ENCODE peak calls at places on chromosome 11, in eight cellular contexts. J is nucleus accumbens; C is stimulated activated CD8-positive, alpha-beta memory T cell treated with anti-CD3 and anti-CD28 coated beads, Interleukin-7, amount 100 ng/mL, for 24 hours; A is HFF-Myc; I is HS-27A; R is activated CD8-positive, alpha-beta T cell treated with anti-CD3 and anti-CD28 coated beads for 36 hours; G is T-helper 1 cell; H is HEK293T. D is an unnamed sample.

GRCh38 chr11:62152245-62153086 is 28.7 kb downstream of the INCENP start:
- DNase-seq in G (no peak), H (no peak), C (no peak), J (no peak), A (no peak), I (no peak), R (no peak), D (no peak)

GRCh38 chr11:115503083-115503885 is 931 bp downstream of the CADM1 start:
- DNase-seq in R (peak), J (peak), A (no peak), H (peak), G (peak), I (no peak), C (no peak), D (no peak)

GRCh38 chr11:12143461-12144258 is 33.3 kb downstream of the MICAL2 start:
- DNase-seq in C (no peak), R (no peak), A (no peak), G (no peak), H (no peak), I (no peak), J (no peak), D (no peak)

GRCh38 chr11:7278314-7278917 is 26.7 kb downstream of the SYT9 start:
- DNase-seq in A (peak), R (peak), G (peak), C (no peak), H (peak), J (peak), I (no peak), D (no peak)

GRCh38 chr11:10456519-10456918 is 1.5 kb downstream of the AMPD3 start:
- DNase-seq in G (no peak), I (no peak), A (no peak), C (no peak), H (no peak), R (no peak), J (peak), D (no peak)

GRCh38 chr11:34356576-34356917 is 1.3 kb downstream of the ABTB2 start:
- DNase-seq in A (no peak), G (no peak), H (no peak), C (no peak), R (peak), J (peak), I (no peak), D (no peak)

GRCh38 chr11:19432370-19433163 is 191.8 kb upstream of the E2F8 start:
- DNase-seq in R (no peak), J (no peak), H (no peak), A (peak), G (no peak), C (no peak), I (no peak), D (peak)

GRCh38 chr11:2515401-2516275 is 70.8 kb downstream of the KCNQ1 start:
- DNase-seq in I (no peak), C (no peak), G (no peak), A (no peak), J (no peak), R (no peak), H (no peak), D (no peak)

GRCh38 chr11:134282121-134283045 is 6.2 kb downstream of the GLB1L3 start:
- DNase-seq in C (no peak), J (no peak), I (no peak), R (no peak), A (no peak), H (no peak), G (no peak), D (no peak)

GRCh38 chr11:35799655-35800054 is 137.1 kb downstream of the TRIM44 start:
- DNase-seq in I (no peak), H (no peak), G (no peak), A (no peak), C (no peak), R (no peak), J (no peak), D (no peak)

GRCh38 chr11:121122328-121122727 is 21.3 kb downstream of the TECTA start:
- DNase-seq in C (no peak), H (no peak), A (no peak), G (no peak), I (no peak), R (no peak), J (no peak), D (no peak)

GRCh38 chr11:102724904-102725515 is at the start of gene MMP8:
- DNase-seq in R (no peak), I (no peak), H (no peak), J (no peak), A (no peak), C (no peak), G (no peak), D (no peak)

GRCh38 chr11:2825261-2825885 is 60.2 kb downstream of the CDKN1C start:
- DNase-seq in H (no peak), G (no peak), I (peak), C (no peak), J (no peak), R (no peak), A (no peak), D (no peak)

GRCh38 chr11:111285205-111286079 is 12.9 kb upstream of the POU2AF3 start:
- DNase-seq in H (no peak), I (no peak), A (no peak), R (no peak), C (no peak), J (no peak), G (no peak), D (no peak)

GRCh38 chr11:72111300-72111699 is 1.2 kb downstream of the ANAPC15 start:
- DNase-seq in A (no peak), G (no peak), R (no peak), J (no peak), C (no peak), I (no peak), H (no peak), D (no peak)

GRCh38 chr11:80086496-80087055 is 645.7 kb upstream of the TENM4 start:
- DNase-seq in C (no peak), I (no peak), H (no peak), A (no peak), J (no peak), R (no peak), G (no peak), D (no peak)

GRCh38 chr11:64071849-64072248 is 36.1 kb downstream of the FLRT1 start:
- DNase-seq in I (no peak), C (no peak), J (peak), A (no peak), G (no peak), R (no peak), H (no peak), D (no peak)

GRCh38 chr11:92297551-92298237 is 73.1 kb downstream of the FAT3 start:
- DNase-seq in H (no peak), C (no peak), A (no peak), I (no peak), R (no peak), J (no peak), G (no peak), D (no peak)

GRCh38 chr11:45890886-45891550 is 5.6 kb downstream of the MAPK8IP1 start:
- DNase-seq in H (no peak), G (no peak), J (no peak), R (no peak), I (no peak), C (no peak), A (no peak), D (no peak)

GRCh38 chr11:43830928-43831440 is 49.6 kb upstream of the ALKBH3 start:
- DNase-seq in I (peak), C (peak), J (peak), R (peak), H (no peak), G (peak), A (peak), D (peak)

GRCh38 chr11:36657610-36658225 is 59.7 kb upstream of the RAG2 start:
- DNase-seq in J (no peak), R (no peak), G (no peak), H (no peak), C (no peak), A (peak), I (no peak), D (no peak)

GRCh38 chr11:115181480-115181879 is 322.7 kb downstream of the CADM1 start:
- DNase-seq in J (no peak), R (no peak), C (no peak), H (no peak), G (no peak), A (no peak), I (no peak), D (no peak)

GRCh38 chr11:773830-774229 is 3.5 kb downstream of the GATD1 start:
- DNase-seq in C (no peak), H (no peak), G (no peak), A (no peak), I (no peak), J (no peak), R (no peak), D (no peak)

D was measured in brain pericyte.